ENCODE peak calls at places on chromosomes 2 and 18, in four cellular contexts. J is DND-41; U is CD8-positive, alpha-beta memory T cell; C is astrocyte. D is an unnamed sample.

GRCh38 chr2:66828876-66829275 is 394.0 kb downstream of the MEIS1 start:
- DNase-seq in J (no peak), U (no peak), C (no peak), D (no peak)

GRCh38 chr2:207408086-207408794 is 121.5 kb upstream of the CREB1 start:
- DNase-seq in J (no peak), U (no peak), C (no peak), D (no peak)

GRCh38 chr18:75205760-75206109 is 3.2 kb downstream of the PTGR3 start:
- DNase-seq in J (no peak), U (no peak), C (no peak), D (no peak)

GRCh38 chr2:238857929-238858328 is 10.0 kb downstream of the TWIST2 start:
- DNase-seq in J (no peak), U (no peak), C (no peak), D (no peak)

GRCh38 chr18:22171263-22171838 is 2.0 kb downstream of the GATA6 start:
- DNase-seq in J (no peak), U (no peak), C (no peak), D (no peak)

GRCh38 chr2:105813045-105813315 is 68.3 kb downstream of the NCK2 start:
- DNase-seq in J (no peak), U (no peak), C (no peak), D (no peak)

GRCh38 chr2:61911510-61911909 is 6.0 kb downstream of the COMMD1 start:
- DNase-seq in J (no peak), U (no peak), C (no peak), D (no peak)

GRCh38 chr2:98771771-98772521 is 41.0 kb upstream of the MGAT4A start:
- DNase-seq in J (peak; percentile 87), U (peak; percentile 80), C (peak; percentile 89), D (no peak)

GRCh38 chr2:117812443-117812842 is 2.0 kb upstream of the DDX18 start:
- DNase-seq in J (no peak), U (no peak), C (no peak), D (no peak)

GRCh38 chr2:231306791-231307440 is 88.6 kb upstream of the B3GNT7 start:
- DNase-seq in J (no peak), U (no peak), C (no peak), D (no peak)

GRCh38 chr2:69693472-69694450 is 48.2 kb upstream of the ANXA4 start:
- DNase-seq in J (peak; percentile 87), U (peak; percentile 73), C (no peak), D (no peak)

GRCh38 chr2:120520929-120521912 is 175.3 kb downstream of the INHBB start:
- DNase-seq in J (peak; percentile 36), U (no peak), C (no peak), D (no peak)

GRCh38 chr18:75421656-75422055 is 5.8 kb downstream of the SMIM21 start:
- DNase-seq in J (no peak), U (no peak), C (peak; percentile 16), D (no peak)

DNA sequence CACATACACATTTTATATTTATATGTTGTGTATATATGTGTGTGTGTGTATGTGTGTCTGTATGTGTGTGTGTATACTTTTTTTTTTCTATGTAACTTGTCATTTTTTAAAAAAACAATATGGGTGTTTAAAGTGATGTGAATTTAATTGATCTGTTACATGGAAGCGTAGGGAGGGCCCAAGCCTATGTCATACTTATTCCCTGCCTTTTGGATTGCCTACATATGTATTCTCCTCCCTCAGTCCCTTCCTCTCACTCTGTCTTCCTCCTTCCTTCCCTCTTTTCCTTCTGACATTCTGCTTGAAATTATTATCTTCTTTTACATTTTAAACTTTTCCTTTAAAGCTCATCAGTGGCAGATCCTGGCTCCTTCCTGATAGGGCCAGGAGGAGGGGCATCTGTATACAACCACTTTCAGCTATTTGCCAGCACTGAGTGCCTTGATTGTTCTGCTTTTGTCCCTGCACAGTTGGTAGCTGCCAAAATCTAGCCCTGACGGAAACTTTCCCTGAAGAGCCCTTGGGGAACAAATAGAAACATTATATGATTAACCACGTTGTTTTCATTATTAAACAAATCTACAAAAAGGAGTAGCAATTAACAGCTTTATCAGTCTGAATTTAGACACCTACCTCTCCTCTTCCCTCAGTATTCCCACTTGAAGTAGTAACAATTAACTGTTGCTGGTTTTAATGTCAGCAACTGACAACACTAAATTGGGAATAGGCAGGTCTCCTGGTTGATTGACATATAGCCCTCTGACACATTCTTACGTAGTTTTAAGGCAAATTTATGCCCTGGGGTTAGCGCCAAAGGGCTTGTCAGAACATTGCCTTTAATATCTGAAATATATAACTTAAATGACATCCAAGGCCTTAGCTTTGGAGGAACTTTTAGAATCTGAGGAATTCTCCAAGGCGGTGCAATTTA is 7.1 kb downstream of the ASXL3 start:
- DNase-seq in J (no peak), U (no peak), C (no peak), D (no peak)
- H3K27ac ChIP-seq in J (no peak overlapping the region), U (no peak overlapping the region), C (no peak overlapping the region), D (peak overlapping the region; percentile 1)

DNA sequence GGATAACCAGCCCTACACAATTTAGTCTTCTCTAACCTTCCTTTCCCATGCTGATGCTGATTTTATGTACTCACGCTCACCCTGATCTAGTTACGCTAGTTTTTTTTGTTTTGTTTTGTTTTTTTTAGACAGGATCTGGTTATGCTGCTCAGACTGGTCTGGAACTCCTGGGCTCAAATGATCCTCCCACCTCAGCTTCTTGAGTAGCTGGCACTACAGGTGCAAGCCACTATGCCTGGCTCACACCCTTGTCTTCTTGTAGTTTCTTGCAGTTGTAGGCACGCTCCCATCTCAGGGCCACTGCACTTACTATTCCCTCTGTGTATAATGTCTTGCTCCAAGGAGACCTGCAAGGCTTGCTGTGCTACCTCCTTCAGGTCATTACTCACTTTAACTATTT is 6.2 kb downstream of the PELI1 start:
- DNase-seq in J (no peak), U (no peak), C (no peak), D (no peak)
- H3K27ac ChIP-seq in J (no peak overlapping the region), U (no peak overlapping the region), C (no peak overlapping the region), D (no peak overlapping the region)

DNA sequence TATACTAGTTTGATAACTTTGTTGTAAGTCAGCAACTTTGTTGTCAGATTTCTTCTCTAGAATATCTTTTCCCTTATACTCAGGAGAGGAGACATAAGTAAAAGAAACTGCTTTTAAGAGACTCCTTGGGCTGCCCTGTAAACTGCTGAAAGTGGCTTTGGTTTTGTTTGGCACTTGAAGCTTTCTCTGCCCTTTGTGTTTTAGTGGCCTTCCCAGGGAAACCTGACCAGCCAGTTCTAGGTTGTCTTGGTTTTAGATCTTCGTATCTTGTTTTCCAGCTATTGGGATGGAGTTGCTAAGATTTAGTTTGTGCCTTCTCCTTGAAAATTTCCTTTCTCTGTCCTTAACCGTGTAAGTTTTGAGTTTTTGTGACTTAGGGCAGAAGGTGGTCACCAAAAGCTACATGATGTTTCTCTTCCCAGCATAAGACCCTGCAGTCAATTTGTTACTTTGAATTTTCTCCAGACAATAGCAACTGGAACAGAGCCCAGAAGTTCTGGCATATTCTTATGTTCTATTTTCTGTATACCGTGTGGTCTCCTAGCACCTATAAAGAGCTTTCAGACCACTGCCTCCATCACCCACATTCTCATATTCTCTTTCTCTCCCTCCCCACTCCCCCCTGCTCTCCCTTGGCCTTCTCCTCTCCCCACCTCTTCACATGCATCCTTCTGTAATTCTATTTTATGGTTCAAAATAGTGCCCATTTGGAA is 81.1 kb downstream of the BOLA3 start:
- DNase-seq in J (no peak), U (no peak), C (no peak), D (no peak)
- H3K27ac ChIP-seq in J (no peak overlapping the region), U (no peak overlapping the region), C (no peak overlapping the region), D (no peak overlapping the region)

DNA sequence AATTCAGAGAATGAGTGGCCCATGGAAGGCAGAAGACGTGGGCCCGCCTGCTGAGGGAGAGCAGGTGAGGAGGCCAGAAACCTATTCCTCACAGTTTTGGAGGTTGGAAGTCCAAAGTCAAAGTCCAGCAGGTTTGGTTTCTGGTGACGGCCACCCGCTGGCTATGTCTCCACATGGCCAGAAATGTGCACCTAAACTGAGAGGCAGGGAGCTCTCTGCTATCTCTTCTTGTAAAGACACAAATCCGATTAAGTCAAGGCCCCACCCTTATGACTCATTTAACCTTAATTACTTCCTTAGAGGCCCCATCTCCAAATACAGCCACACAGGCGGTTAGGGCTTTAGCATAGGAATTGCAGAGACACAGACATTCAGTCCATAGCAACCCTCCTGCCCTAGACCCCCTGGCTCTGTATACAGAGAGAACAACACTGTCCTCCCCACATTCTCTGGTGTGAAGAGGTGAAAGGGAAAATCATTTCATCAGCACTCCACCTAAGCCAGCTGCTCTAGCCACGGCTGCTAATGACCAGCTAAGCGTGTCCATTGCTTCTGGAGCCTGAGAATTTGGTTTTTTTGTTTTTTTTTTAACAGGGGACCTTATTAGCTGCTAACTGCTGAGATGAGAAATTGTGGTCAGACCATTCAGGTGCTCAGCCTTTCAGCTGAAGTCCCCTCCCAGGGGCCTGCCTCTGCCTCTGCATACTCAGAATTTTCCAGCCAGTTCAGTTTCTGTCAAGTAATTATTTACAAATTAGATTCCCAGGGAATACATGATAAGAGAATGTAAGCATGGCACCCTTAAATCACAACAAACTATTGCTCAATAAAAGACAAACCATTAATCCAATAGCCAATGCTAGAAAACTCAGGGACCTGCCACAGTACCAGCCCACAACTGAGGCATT is 368.7 kb upstream of the ID2 start:
- DNase-seq in J (no peak), U (no peak), C (peak; percentile 23), D (no peak)
- H3K27ac ChIP-seq in J (peak overlapping the region; percentile 51), U (no peak overlapping the region), C (no peak overlapping the region), D (no peak overlapping the region)

GRCh38 chr2:54599326-54599710 is 124.1 kb upstream of the EML6 start:
- DNase-seq in J (no peak), U (no peak), C (no peak), D (no peak)

GRCh38 chr2:54599914-54600313 is 123.5 kb upstream of the EML6 start:
- DNase-seq in J (no peak), U (no peak), C (no peak), D (no peak)

GRCh38 chr2:54602736-54603322 is 120.6 kb upstream of the EML6 start:
- DNase-seq in J (no peak), U (no peak), C (no peak), D (no peak)

GRCh38 chr2:54603357-54603756 is 120.1 kb upstream of the EML6 start:
- DNase-seq in J (no peak), U (no peak), C (no peak), D (no peak)

GRCh38 chr2:54601339-54601738 is 122.1 kb upstream of the EML6 start:
- DNase-seq in J (no peak), U (no peak), C (peak; percentile 88), D (no peak)
- H3K27ac ChIP-seq in J (no peak overlapping the region), U (no peak overlapping the region), C (peak overlapping the region; percentile 18), D (no peak overlapping the region)

GRCh38 chr2:5693288-5694015 is 1.3 kb downstream of the SOX11 start:
- DNase-seq in J (no peak), U (no peak), C (peak; percentile 33), D (no peak)
- H3K27ac ChIP-seq in J (no peak overlapping the region), U (no peak overlapping the region), C (peak overlapping the region; percentile 77), D (no peak overlapping the region)